ENCODE peak calls at places on chromosomes 5 and 9, in nine cellular contexts. F is prostate gland, M is transverse colon, I is thyroid gland, D is stomach, B is heart left ventricle, J is Peyer's patch, R is A549, L is testis. W is an unnamed sample.

GRCh38 chr5:142960309-142960696 is 190.1 kb downstream of the ARHGAP26 start:
- DNase-seq in F (no peak), D (no peak), I (no peak), B (no peak), M (no peak), L (no peak), J (no peak), R (peak), W (no peak)

GRCh38 chr9:131276891-131277672 is 772 bp upstream of the FAM78A start:
- DNase-seq in D (no peak), B (no peak), J (no peak), R (no peak), L (peak), M (no peak), I (no peak), F (no peak), W (no peak)

GRCh38 chr5:135024956-135025729 is 8.9 kb downstream of the PITX1 start:
- DNase-seq in D (no peak), R (peak), I (no peak), B (no peak), J (no peak), M (no peak), F (no peak), L (no peak), W (no peak)

GRCh38 chr9:95788011-95788410 is 87.5 kb upstream of the ERCC6L2 start:
- DNase-seq in D (no peak), F (no peak), M (no peak), J (no peak), B (no peak), L (no peak), R (no peak), I (no peak), W (no peak)

GRCh38 chr9:79572891-79573696 is 1.3 kb downstream of the TLE4 start:
- DNase-seq in D (peak), J (peak), M (peak), F (peak), R (peak), L (peak), I (peak), B (peak), W (peak)

GRCh38 chr5:41435276-41435675 is 75.1 kb downstream of the PLCXD3 start:
- DNase-seq in R (no peak), B (peak), J (no peak), D (peak), L (no peak), I (no peak), F (no peak), M (no peak), W (no peak)

GRCh38 chr5:120938604-120939003 is 474.5 kb downstream of the PRR16 start:
- DNase-seq in R (no peak), D (no peak), J (no peak), M (no peak), I (no peak), L (no peak), F (no peak), B (no peak), W (no peak)

GRCh38 chr5:133638436-133638835 is 26.1 kb upstream of the FSTL4 start:
- DNase-seq in D (no peak), F (no peak), M (no peak), L (no peak), J (no peak), B (no peak), I (no peak), R (no peak), W (no peak)

GRCh38 chr9:121609845-121610637 is 41.4 kb upstream of the DAB2IP start:
- DNase-seq in M (no peak), B (peak), J (no peak), F (peak), D (peak), R (peak), L (no peak), I (peak), W (no peak)

GRCh38 chr9:706606-707451 is 134.7 kb upstream of the DMRT1 start:
- DNase-seq in L (peak), I (peak), M (peak), F (peak), R (no peak), D (peak), J (peak), B (peak), W (peak)

GRCh38 chr5:43649256-43649655 is 46.3 kb downstream of the NNT start:
- DNase-seq in R (no peak), F (no peak), J (no peak), L (no peak), M (no peak), B (no peak), I (no peak), D (no peak), W (no peak)

GRCh38 chr5:179374506-179375235 is 29.4 kb upstream of the ADAMTS2 start:
- DNase-seq in D (no peak), I (no peak), R (no peak), L (no peak), B (no peak), M (no peak), J (peak), F (no peak), W (no peak)

GRCh38 chr9:551986-552930 is 289.2 kb upstream of the DMRT1 start:
- DNase-seq in F (no peak), B (no peak), I (no peak), J (no peak), R (no peak), L (no peak), D (no peak), M (no peak), W (no peak)

GRCh38 chr5:139481122-139481533 is 1.4 kb downstream of the STING1 start:
- DNase-seq in R (no peak), D (no peak), F (peak), I (no peak), M (no peak), B (peak), J (peak), L (peak), W (no peak)

GRCh38 chr5:69217154-69217731 is 17.4 kb upstream of the CDK7 start:
- DNase-seq in D (peak), M (peak), B (no peak), I (no peak), F (no peak), J (peak), L (no peak), R (peak), W (no peak)

GRCh38 chr5:65803699-65804426 is 81.9 kb downstream of the NLN start:
- DNase-seq in M (no peak), J (no peak), L (no peak), I (no peak), D (no peak), F (no peak), B (no peak), R (no peak), W (no peak)

GRCh38 chr9:98943682-98944129 is at the start of gene COL15A1:
- DNase-seq in B (peak), D (no peak), L (no peak), M (no peak), R (no peak), J (no peak), F (no peak), I (no peak), W (no peak)

GRCh38 chr9:116149844-116150243 is 3.7 kb upstream of the PAPPA start:
- DNase-seq in I (no peak), M (peak), D (peak), R (no peak), L (peak), F (no peak), J (no peak), B (no peak), W (no peak)

GRCh38 chr9:122228906-122229837 is at the start of gene LHX6:
- DNase-seq in F (no peak), D (no peak), J (no peak), R (no peak), I (no peak), M (no peak), L (no peak), B (no peak), W (no peak)

GRCh38 chr5:118967059-118967508 is 21.3 kb downstream of the DTWD2 start:
- DNase-seq in B (no peak), I (no peak), R (no peak), M (no peak), F (no peak), L (no peak), D (no peak), J (no peak), W (no peak)

GRCh38 chr5:56910123-56910951 is 941 bp downstream of the SETD9 start:
- DNase-seq in D (peak), R (no peak), B (peak), F (peak), M (peak), I (peak), J (peak), L (peak), W (peak)
- TF ChIP-seq POLR2A in D (no peak), R (no peak), B (no peak), F (no peak), M (peak), I (no peak), J (no peak), L (no peak), W (no peak)

DNA sequence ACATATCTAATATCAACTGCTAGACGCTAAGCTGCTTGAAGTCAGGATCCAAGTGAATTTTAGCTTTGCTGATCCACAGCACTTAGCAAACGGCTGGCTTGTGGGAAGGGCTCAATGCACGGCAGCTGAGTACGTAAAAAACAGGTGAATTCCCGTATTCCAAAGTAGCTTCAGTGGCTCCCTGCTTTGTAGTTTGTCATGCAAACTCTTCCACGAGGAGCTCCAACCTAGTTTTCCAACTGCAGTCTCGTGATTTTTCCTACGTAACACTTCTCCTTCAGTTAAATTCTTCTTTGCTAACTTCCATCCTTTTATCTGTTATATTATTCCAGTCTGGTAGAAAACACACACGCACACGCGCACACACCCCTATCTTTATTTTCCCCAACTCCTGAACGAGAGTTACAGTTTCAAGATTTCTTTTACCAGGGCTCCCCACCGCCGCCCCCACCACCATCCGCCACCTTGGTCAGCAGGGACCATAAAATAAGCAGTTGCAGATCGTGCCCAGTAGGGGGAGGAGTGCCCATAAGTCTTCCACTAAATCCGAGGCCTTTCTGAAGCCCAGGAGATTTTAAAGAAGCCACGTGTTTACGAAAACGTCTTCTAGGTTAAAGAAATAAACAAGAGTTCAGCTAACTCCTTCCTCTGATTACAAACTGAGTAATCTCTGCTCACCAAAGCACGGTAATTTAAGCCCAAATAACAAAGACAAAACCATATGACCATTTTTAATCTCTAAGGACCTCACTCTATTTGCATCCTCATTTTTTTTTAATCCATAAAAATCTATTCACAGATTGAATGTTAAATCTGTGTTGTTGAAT is 34.8 kb upstream of the TRIO start:
- DNase-seq in F (peak), B (peak), D (peak), L (peak), I (peak), M (peak), J (peak), R (peak), W (peak)
- H3K4me3 ChIP-seq in F (no peak), B (peak), D (peak), L (peak), I (no peak), M (peak), J (peak), R (no peak), W (no peak)

DNA sequence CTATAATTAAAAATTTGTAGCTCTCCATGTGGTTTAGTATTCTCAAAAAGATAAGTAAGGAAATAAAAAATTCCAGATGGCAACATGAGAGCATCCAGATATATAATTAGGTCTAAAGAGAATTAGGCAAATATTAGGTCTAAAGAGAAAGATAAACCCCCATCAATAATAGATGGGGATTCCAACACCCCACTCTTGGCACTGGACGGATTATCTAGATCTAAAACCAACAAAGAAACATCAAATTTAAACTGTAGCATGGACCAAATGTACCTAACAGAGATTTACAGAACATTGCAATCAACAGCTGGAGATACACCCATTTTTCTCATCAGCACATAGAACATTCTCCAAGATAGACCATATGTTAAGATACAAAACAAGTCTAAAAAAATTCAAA is 31.6 kb downstream of the RGMB start:
- DNase-seq in B (no peak), R (no peak), D (no peak), J (no peak), M (no peak), L (no peak), I (no peak), F (no peak), W (no peak)
- TF ChIP-seq POLR2A in B (no peak), R (no peak), D (no peak), J (no peak), M (no peak), L (no peak), I (no peak), F (no peak), W (no peak)

DNA sequence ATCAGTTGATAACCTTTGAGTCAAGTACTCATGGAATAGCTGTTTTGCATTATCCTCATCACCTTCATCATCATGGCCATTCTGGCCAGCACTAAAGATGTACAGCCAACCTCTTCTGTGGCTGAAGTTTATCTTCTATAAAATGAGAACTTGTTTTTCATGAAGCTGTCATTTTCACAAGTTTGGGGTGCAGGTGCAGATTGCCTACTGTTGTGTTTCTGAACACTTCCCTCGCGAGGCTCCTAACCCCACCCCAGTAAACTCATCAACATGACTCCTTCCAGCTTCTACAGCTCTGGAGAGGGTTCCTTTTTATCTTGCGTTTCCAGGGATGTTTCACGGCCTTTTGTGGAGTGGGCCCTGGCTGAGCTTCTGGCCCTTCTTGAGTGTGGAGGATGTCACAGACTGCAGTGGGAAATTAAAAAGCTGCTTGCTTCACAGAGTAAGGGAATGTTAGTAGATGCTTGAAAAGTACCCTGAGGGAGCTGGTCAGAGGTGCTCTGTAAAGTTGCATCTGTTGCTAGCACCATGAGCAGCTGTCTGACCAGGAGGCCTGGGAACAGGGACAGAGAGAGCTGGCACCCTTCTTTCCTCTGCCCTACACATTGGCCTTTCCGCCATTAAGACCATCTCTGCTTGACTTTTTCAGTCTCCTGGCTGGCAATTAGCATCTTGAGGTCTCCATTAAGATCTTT is 24.9 kb downstream of the SYK start:
- DNase-seq in B (no peak), L (no peak), D (no peak), R (no peak), F (no peak), M (no peak), I (no peak), J (peak), W (no peak)
- H3K4me3 ChIP-seq in B (no peak), L (no peak), D (no peak), R (no peak), F (no peak), M (no peak), I (no peak), J (no peak), W (no peak)

GRCh38 chr5:149408252-149409099 is 29.4 kb upstream of the IL17B start:
- DNase-seq in J (no peak), M (no peak), F (no peak), R (no peak), B (no peak), D (no peak), I (no peak), L (no peak), W (no peak)

GRCh38 chr5:149407331-149408251 is 28.5 kb upstream of the IL17B start:
- DNase-seq in R (no peak), M (no peak), L (no peak), J (no peak), B (no peak), D (no peak), I (no peak), F (no peak), W (no peak)

GRCh38 chr5:149406203-149406978 is 27.3 kb upstream of the IL17B start:
- DNase-seq in J (peak), B (peak), L (peak), I (no peak), M (peak), R (no peak), F (no peak), D (no peak), W (no peak)

GRCh38 chr5:149405550-149406202 is 26.6 kb upstream of the IL17B start:
- DNase-seq in B (no peak), F (no peak), R (no peak), L (no peak), I (no peak), J (no peak), D (no peak), M (no peak), W (no peak)

DNA sequence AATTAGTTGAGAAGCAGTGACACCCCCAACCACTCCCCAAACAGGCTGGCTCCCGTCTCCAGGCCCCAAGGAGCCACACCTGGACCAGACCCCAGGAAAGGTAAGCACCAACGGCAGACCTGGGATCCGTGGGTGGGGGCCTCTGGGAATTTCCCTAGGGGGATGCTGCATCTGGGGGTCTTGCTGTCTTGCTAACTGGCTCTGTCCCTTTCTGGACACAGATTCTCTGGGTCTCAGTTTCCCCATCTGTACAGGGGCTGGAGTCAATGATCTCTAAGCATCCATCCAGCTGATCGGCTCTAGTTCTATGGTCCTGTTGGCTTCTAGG is 27.9 kb upstream of the IL17B start:
- DNase-seq in R (no peak), L (no peak), D (no peak), F (no peak), J (no peak), B (no peak), I (no peak), M (no peak), W (no peak)
- TF ChIP-seq POLR2A in R (no peak), L (no peak), D (no peak), F (no peak), J (no peak), B (no peak), I (no peak), M (peak), W (no peak)

GRCh38 chr5:8458038-8458383 is 589.1 kb downstream of the MTRR start:
- DNase-seq in L (peak), I (peak), F (no peak), D (no peak), J (no peak), R (no peak), B (no peak), M (no peak), W (no peak)
- H3K4me3 ChIP-seq in L (peak), I (peak), F (peak), D (peak), J (peak), R (peak), B (peak), M (peak), W (peak)

W was measured in lower leg skin.